ENCODE peak calls at places on chromosomes 12 and 14, in seven cellular contexts. One of them, this sample, is unnamed.

GRCh38 chr12:123713398-123714301 is 1.5 kb downstream of the ATP6V0A2 start:
- DNase-seq in mucosa of descending colon: no peak
- DNase-seq in MM.1S: peak; percentile 38
- DNase-seq in astrocyte of the cerebellum: no peak
- DNase-seq in OCI-LY7: peak; percentile 39
- DNase-seq in mesendoderm: peak; percentile 34
- DNase-seq in astrocyte: peak; percentile 12
- DNase-seq in this sample: no peak

GRCh38 chr14:53109028-53109687 is 44.0 kb downstream of the DDHD1 start:
- DNase-seq in mesendoderm: no peak
- DNase-seq in astrocyte of the cerebellum: no peak
- DNase-seq in OCI-LY7: peak; percentile 43
- DNase-seq in mucosa of descending colon: no peak
- DNase-seq in MM.1S: peak; percentile 75
- DNase-seq in astrocyte: no peak
- DNase-seq in this sample: no peak

GRCh38 chr12:123940627-123940966 is 32.0 kb downstream of the CCDC92 start:
- DNase-seq in mesendoderm: no peak
- DNase-seq in MM.1S: no peak
- DNase-seq in OCI-LY7: no peak
- DNase-seq in astrocyte of the cerebellum: no peak
- DNase-seq in mucosa of descending colon: no peak
- DNase-seq in astrocyte: no peak
- DNase-seq in this sample: no peak

GRCh38 chr12:122336015-122336946 is 70.0 kb upstream of the VPS33A start:
- DNase-seq in mesendoderm: peak; percentile 29
- DNase-seq in astrocyte: no peak
- DNase-seq in MM.1S: no peak
- DNase-seq in OCI-LY7: peak; percentile 69
- DNase-seq in astrocyte of the cerebellum: no peak
- DNase-seq in mucosa of descending colon: no peak
- DNase-seq in this sample: no peak

GRCh38 chr12:80937391-80938238 is at the start of gene LIN7A:
- DNase-seq in astrocyte: peak; percentile 44
- DNase-seq in astrocyte of the cerebellum: no peak
- DNase-seq in OCI-LY7: no peak
- DNase-seq in mucosa of descending colon: no peak
- DNase-seq in mesendoderm: peak; percentile 87
- DNase-seq in MM.1S: no peak
- DNase-seq in this sample: no peak

GRCh38 chr12:82688035-82688501 is 1.4 kb downstream of the TMTC2 start:
- DNase-seq in astrocyte: peak; percentile 8
- DNase-seq in astrocyte of the cerebellum: no peak
- DNase-seq in MM.1S: peak; percentile 16
- DNase-seq in mesendoderm: no peak
- DNase-seq in OCI-LY7: peak; percentile 44
- DNase-seq in mucosa of descending colon: no peak
- DNase-seq in this sample: no peak

GRCh38 chr12:62834971-62835547 is 99.9 kb downstream of the PPM1H start:
- DNase-seq in astrocyte: peak; percentile 61
- DNase-seq in OCI-LY7: no peak
- DNase-seq in astrocyte of the cerebellum: peak; percentile 60
- DNase-seq in mucosa of descending colon: no peak
- DNase-seq in mesendoderm: no peak
- DNase-seq in MM.1S: no peak
- DNase-seq in this sample: peak; percentile 56

GRCh38 chr14:55446833-55447232 is 6.4 kb upstream of the TBPL2 start:
- DNase-seq in astrocyte: peak; percentile 89
- DNase-seq in OCI-LY7: no peak
- DNase-seq in mesendoderm: peak; percentile 16
- DNase-seq in mucosa of descending colon: no peak
- DNase-seq in astrocyte of the cerebellum: no peak
- DNase-seq in MM.1S: no peak
- DNase-seq in this sample: no peak

GRCh38 chr14:21526672-21527319 is 650 bp upstream of the SALL2 start:
- DNase-seq in astrocyte of the cerebellum: no peak
- DNase-seq in MM.1S: no peak
- DNase-seq in mesendoderm: peak; percentile 86
- DNase-seq in OCI-LY7: peak; percentile 89
- DNase-seq in astrocyte: no peak
- DNase-seq in mucosa of descending colon: no peak
- DNase-seq in this sample: no peak

GRCh38 chr14:50232276-50232642 is 881 bp upstream of the SOS2 start:
- DNase-seq in astrocyte: no peak
- DNase-seq in mesendoderm: no peak
- DNase-seq in astrocyte of the cerebellum: no peak
- DNase-seq in OCI-LY7: no peak
- DNase-seq in MM.1S: no peak
- DNase-seq in mucosa of descending colon: no peak
- DNase-seq in this sample: no peak

GRCh38 chr12:67431436-67432049 is 162.4 kb downstream of the CAND1 start:
- DNase-seq in mesendoderm: no peak
- DNase-seq in OCI-LY7: no peak
- DNase-seq in astrocyte of the cerebellum: no peak
- DNase-seq in astrocyte: no peak
- DNase-seq in mucosa of descending colon: no peak
- DNase-seq in MM.1S: no peak
- DNase-seq in this sample: no peak

GRCh38 chr12:14026536-14026935 is 45.1 kb upstream of the GRIN2B start:
- DNase-seq in astrocyte: no peak
- DNase-seq in astrocyte of the cerebellum: no peak
- DNase-seq in mesendoderm: no peak
- DNase-seq in mucosa of descending colon: no peak
- DNase-seq in MM.1S: no peak
- DNase-seq in OCI-LY7: no peak
- DNase-seq in this sample: no peak

GRCh38 chr12:110179291-110179690 is 55.1 kb downstream of the IFT81 start:
- DNase-seq in mucosa of descending colon: no peak
- DNase-seq in astrocyte of the cerebellum: no peak
- DNase-seq in OCI-LY7: peak; percentile 40
- DNase-seq in MM.1S: no peak
- DNase-seq in mesendoderm: no peak
- DNase-seq in astrocyte: peak; percentile 58
- DNase-seq in this sample: peak; percentile 24

GRCh38 chr12:13843841-13844240 is 137.6 kb downstream of the GRIN2B start:
- DNase-seq in OCI-LY7: no peak
- DNase-seq in mucosa of descending colon: no peak
- DNase-seq in astrocyte: no peak
- DNase-seq in mesendoderm: peak; percentile 89
- DNase-seq in MM.1S: no peak
- DNase-seq in astrocyte of the cerebellum: no peak
- DNase-seq in this sample: no peak

GRCh38 chr12:48786591-48787544 is 2.0 kb downstream of the ADCY6 start:
- DNase-seq in mucosa of descending colon: no peak
- DNase-seq in astrocyte of the cerebellum: no peak
- DNase-seq in astrocyte: no peak
- DNase-seq in OCI-LY7: no peak
- DNase-seq in MM.1S: no peak
- DNase-seq in mesendoderm: no peak
- DNase-seq in this sample: no peak
- H3K4me3 ChIP-seq in mucosa of descending colon: no peak overlapping the region
- H3K4me3 ChIP-seq in astrocyte of the cerebellum: peak overlapping the region; percentile 79
- H3K4me3 ChIP-seq in astrocyte: peak overlapping the region; percentile 69
- H3K4me3 ChIP-seq in OCI-LY7: no peak overlapping the region
- H3K4me3 ChIP-seq in MM.1S: no peak overlapping the region
- H3K4me3 ChIP-seq in mesendoderm: no peak overlapping the region
- H3K4me3 ChIP-seq in this sample: peak overlapping the region; percentile 81

DNA sequence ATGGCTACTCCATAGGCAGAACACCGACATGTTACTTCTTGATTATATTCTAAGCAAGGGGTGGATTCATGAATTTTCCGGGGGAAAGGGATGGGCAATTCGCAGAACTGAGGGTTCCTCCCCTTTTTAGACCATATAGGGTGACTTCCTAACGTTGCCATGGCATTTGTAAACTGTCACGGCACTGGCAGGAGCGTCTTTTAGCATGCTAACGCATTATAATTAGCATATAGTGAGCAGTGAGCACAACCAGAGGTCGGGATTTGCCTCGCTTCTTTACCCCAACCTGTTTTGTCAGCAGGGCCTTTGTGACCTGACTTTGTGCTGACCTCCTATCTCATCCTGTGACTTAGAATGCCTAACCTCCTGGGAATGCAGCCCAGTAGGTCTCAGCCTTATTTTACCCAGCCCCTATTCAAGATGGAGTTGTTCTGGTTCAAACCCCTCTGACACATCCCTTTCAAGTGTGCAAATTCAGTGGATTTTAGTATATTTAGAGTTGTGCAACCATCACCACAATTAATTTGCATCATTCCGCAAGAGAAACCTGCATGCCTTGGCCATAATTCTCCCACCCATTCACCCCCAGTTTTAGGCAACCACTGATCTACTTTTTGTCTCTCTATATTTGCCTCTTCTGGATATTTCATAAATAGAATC is 27.4 kb downstream of the PALS1 start:
- DNase-seq in astrocyte of the cerebellum: no peak
- DNase-seq in mucosa of descending colon: no peak
- DNase-seq in astrocyte: peak; percentile 36
- DNase-seq in OCI-LY7: no peak
- DNase-seq in mesendoderm: peak; percentile 94
- DNase-seq in MM.1S: no peak
- DNase-seq in this sample: no peak
- H3K4me3 ChIP-seq in astrocyte of the cerebellum: peak overlapping the region; percentile 4
- H3K4me3 ChIP-seq in mucosa of descending colon: no peak overlapping the region
- H3K4me3 ChIP-seq in astrocyte: peak overlapping the region; percentile 32
- H3K4me3 ChIP-seq in OCI-LY7: no peak overlapping the region
- H3K4me3 ChIP-seq in mesendoderm: no peak overlapping the region
- H3K4me3 ChIP-seq in MM.1S: no peak overlapping the region
- H3K4me3 ChIP-seq in this sample: no peak overlapping the region

DNA sequence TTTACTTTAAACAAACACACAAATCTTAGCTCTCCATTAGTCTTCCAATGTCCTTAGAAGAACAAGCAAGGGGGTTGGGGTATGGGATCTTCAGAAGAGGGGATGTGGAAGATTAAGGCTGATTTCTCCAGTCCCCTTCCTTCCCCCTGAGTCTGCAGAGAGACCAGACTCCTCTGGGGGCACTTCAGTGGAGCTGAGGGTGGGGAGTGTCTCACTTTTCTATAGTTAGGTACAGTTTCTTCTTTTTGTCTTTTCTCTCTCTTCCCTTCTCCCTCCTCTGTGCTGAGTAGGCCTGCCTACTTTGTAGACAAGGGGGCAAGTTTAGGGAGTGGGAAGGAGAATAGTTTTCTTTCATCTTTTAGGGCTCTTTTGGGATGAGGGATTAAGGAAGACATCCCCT is 2.5 kb downstream of the HOXC4 start:
- DNase-seq in mucosa of descending colon: no peak
- DNase-seq in mesendoderm: no peak
- DNase-seq in MM.1S: no peak
- DNase-seq in OCI-LY7: no peak
- DNase-seq in astrocyte: no peak
- DNase-seq in astrocyte of the cerebellum: no peak
- DNase-seq in this sample: no peak
- H3K4me3 ChIP-seq in mucosa of descending colon: no peak overlapping the region
- H3K4me3 ChIP-seq in mesendoderm: no peak overlapping the region
- H3K4me3 ChIP-seq in MM.1S: no peak overlapping the region
- H3K4me3 ChIP-seq in OCI-LY7: peak overlapping the region; percentile 59
- H3K4me3 ChIP-seq in astrocyte: no peak overlapping the region
- H3K4me3 ChIP-seq in astrocyte of the cerebellum: no peak overlapping the region
- H3K4me3 ChIP-seq in this sample: no peak overlapping the region

GRCh38 chr14:24116111-24116809 is 1.5 kb upstream of the NRL start:
- DNase-seq in MM.1S: no peak
- DNase-seq in astrocyte: no peak
- DNase-seq in astrocyte of the cerebellum: no peak
- DNase-seq in OCI-LY7: no peak
- DNase-seq in mucosa of descending colon: no peak
- DNase-seq in mesendoderm: no peak
- DNase-seq in this sample: no peak
- H3K4me3 ChIP-seq in MM.1S: peak overlapping the region; percentile 87
- H3K4me3 ChIP-seq in astrocyte: no peak overlapping the region
- H3K4me3 ChIP-seq in astrocyte of the cerebellum: no peak overlapping the region
- H3K4me3 ChIP-seq in OCI-LY7: peak overlapping the region; percentile 91
- H3K4me3 ChIP-seq in mucosa of descending colon: no peak overlapping the region
- H3K4me3 ChIP-seq in mesendoderm: no peak overlapping the region
- H3K4me3 ChIP-seq in this sample: no peak overlapping the region

GRCh38 chr14:100308112-100308792 is 2.0 kb upstream of the SLC25A29 start:
- DNase-seq in mesendoderm: peak; percentile 51
- DNase-seq in astrocyte of the cerebellum: no peak
- DNase-seq in astrocyte: no peak
- DNase-seq in OCI-LY7: no peak
- DNase-seq in MM.1S: no peak
- DNase-seq in mucosa of descending colon: no peak
- DNase-seq in this sample: no peak
- H3K4me3 ChIP-seq in mesendoderm: no peak overlapping the region
- H3K4me3 ChIP-seq in astrocyte of the cerebellum: peak overlapping the region; percentile 80
- H3K4me3 ChIP-seq in astrocyte: no peak overlapping the region
- H3K4me3 ChIP-seq in OCI-LY7: no peak overlapping the region
- H3K4me3 ChIP-seq in MM.1S: no peak overlapping the region
- H3K4me3 ChIP-seq in mucosa of descending colon: no peak overlapping the region
- H3K4me3 ChIP-seq in this sample: no peak overlapping the region

DNA sequence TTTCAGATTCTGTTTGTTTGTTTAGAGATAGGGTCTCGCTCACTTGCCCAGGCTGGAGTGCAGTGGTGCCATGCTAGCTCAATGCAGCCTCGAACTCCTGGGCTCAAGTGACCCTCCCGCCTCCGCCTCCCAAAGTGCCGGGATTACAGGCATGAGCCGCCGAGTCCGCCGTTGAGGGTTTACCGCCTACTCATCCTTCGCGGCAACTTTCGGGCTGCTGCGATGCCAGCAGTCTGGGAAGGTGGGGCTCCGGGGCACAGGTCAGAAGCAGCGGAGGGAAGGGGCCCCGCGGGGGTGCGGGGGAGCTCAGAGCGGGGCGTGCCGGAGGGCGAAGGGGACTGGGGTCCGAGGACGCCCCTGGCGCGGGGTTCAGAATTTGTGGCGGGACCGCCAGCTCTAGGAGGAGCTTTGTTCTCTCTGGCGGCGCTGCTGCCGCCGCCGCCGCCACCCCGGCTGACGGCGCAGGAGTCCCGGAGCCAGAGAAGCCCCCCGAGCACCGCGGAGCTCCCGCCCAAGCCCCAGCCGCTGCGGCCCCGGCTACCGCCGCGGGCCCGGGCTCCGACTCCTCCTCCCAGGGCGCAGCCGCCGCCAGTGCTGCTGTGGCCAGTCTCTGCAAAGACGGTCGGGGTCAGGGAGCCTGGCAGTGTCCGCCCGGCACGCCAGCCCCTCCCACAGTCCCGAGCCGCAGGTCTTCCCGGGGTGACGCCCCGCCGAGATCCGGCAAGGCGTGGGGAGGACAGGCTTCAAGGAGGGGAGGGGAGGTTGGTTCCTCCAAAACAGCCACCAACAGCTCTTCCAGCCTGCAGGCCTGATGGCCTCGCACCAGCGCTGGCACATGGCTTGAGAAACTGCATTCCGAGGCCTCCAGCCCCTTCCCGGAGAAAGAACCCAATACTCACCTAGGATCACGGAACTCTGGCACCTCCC is 10.9 kb upstream of the KRT77 start:
- DNase-seq in MM.1S: no peak
- DNase-seq in mesendoderm: peak; percentile 41
- DNase-seq in OCI-LY7: no peak
- DNase-seq in mucosa of descending colon: no peak
- DNase-seq in astrocyte: no peak
- DNase-seq in astrocyte of the cerebellum: no peak
- DNase-seq in this sample: no peak
- H3K4me3 ChIP-seq in MM.1S: no peak overlapping the region
- H3K4me3 ChIP-seq in mesendoderm: no peak overlapping the region
- H3K4me3 ChIP-seq in OCI-LY7: no peak overlapping the region
- H3K4me3 ChIP-seq in mucosa of descending colon: no peak overlapping the region
- H3K4me3 ChIP-seq in astrocyte: no peak overlapping the region
- H3K4me3 ChIP-seq in astrocyte of the cerebellum: no peak overlapping the region
- H3K4me3 ChIP-seq in this sample: no peak overlapping the region

GRCh38 chr12:50050119-50050385 is 7.3 kb upstream of the ASIC1 start:
- DNase-seq in astrocyte of the cerebellum: no peak
- DNase-seq in mesendoderm: no peak
- DNase-seq in mucosa of descending colon: peak; percentile 10
- DNase-seq in MM.1S: no peak
- DNase-seq in astrocyte: no peak
- DNase-seq in OCI-LY7: no peak
- DNase-seq in this sample: no peak
- H3K4me3 ChIP-seq in astrocyte of the cerebellum: peak overlapping the region; percentile 12
- H3K4me3 ChIP-seq in mesendoderm: no peak overlapping the region
- H3K4me3 ChIP-seq in mucosa of descending colon: no peak overlapping the region
- H3K4me3 ChIP-seq in MM.1S: no peak overlapping the region
- H3K4me3 ChIP-seq in astrocyte: no peak overlapping the region
- H3K4me3 ChIP-seq in OCI-LY7: no peak overlapping the region
- H3K4me3 ChIP-seq in this sample: peak overlapping the region; percentile 39

GRCh38 chr12:70660002-70660604 is 22.9 kb upstream of the PTPRB start:
- DNase-seq in mucosa of descending colon: no peak
- DNase-seq in astrocyte of the cerebellum: no peak
- DNase-seq in mesendoderm: no peak
- DNase-seq in OCI-LY7: no peak
- DNase-seq in MM.1S: no peak
- DNase-seq in astrocyte: no peak
- DNase-seq in this sample: no peak
- H3K4me3 ChIP-seq in mucosa of descending colon: no peak overlapping the region
- H3K4me3 ChIP-seq in astrocyte of the cerebellum: no peak overlapping the region
- H3K4me3 ChIP-seq in mesendoderm: no peak overlapping the region
- H3K4me3 ChIP-seq in OCI-LY7: no peak overlapping the region
- H3K4me3 ChIP-seq in MM.1S: no peak overlapping the region
- H3K4me3 ChIP-seq in astrocyte: no peak overlapping the region
- H3K4me3 ChIP-seq in this sample: no peak overlapping the region